ENCODE peak calls at places on chromosomes 11 and 22, in five cellular contexts. F is NCI-H460, P is NCI-H345, L is AML-193, U is dermis blood vessel endothelial cell. D is an unnamed sample.

GRCh38 chr11:8913961-8914660 is 3.1 kb downstream of the AKIP1 start:
- DNase-seq in F (peak), P (peak), L (peak), U (peak), D (no peak)

GRCh38 chr22:44440224-44441160 is 57.5 kb downstream of the RTL6 start:
- DNase-seq in F (no peak), P (no peak), L (no peak), U (no peak), D (no peak)

GRCh38 chr11:102187416-102188125 is 77.3 kb downstream of the YAP1 start:
- DNase-seq in F (no peak), P (no peak), L (no peak), U (no peak), D (no peak)

GRCh38 chr11:34926101-34926830 is 9.8 kb downstream of the PDHX start:
- DNase-seq in F (peak), P (peak), L (peak), U (peak), D (peak)

GRCh38 chr11:119888119-119888518 is 159.1 kb upstream of the NECTIN1 start:
- DNase-seq in F (no peak), P (no peak), L (no peak), U (no peak), D (no peak)

GRCh38 chr11:27201454-27202302 is 161.1 kb downstream of the BBOX1 start:
- DNase-seq in F (peak), P (peak), L (no peak), U (no peak), D (no peak)

GRCh38 chr11:111793863-111794262 is 27.7 kb upstream of the PPP2R1B start:
- DNase-seq in F (no peak), P (no peak), L (no peak), U (no peak), D (no peak)

GRCh38 chr11:61718613-61719302 is 33.7 kb upstream of the MYRF start:
- DNase-seq in F (no peak), P (no peak), L (no peak), U (peak), D (no peak)

GRCh38 chr22:19483481-19484244 is 3.9 kb downstream of the CDC45 start:
- DNase-seq in F (no peak), P (no peak), L (no peak), U (peak), D (no peak)

GRCh38 chr22:50281957-50282356 is 11.8 kb upstream of the MAPK11 start:
- DNase-seq in F (no peak), P (no peak), L (no peak), U (no peak), D (no peak)

D was measured in HCT116.